ENCODE peak calls at places on chromosome 21, in ten cellular contexts. M is mammary epithelial cell, Q is heart left ventricle, C is fibroblast of lung, N is BE2C, X is stomach, R is heart right ventricle, T is epithelial cell of esophagus, O is fibroblast of the aortic adventitia, V is tibial artery. L is an unnamed sample.

GRCh38 chr21:42223826-42224575 is 5.1 kb downstream of the ABCG1 start:
- DNase-seq in M (no peak), Q (no peak), C (no peak), N (no peak), X (no peak), R (no peak), T (no peak), O (no peak), V (no peak), L (no peak)

GRCh38 chr21:16773206-16773605 is 739.6 kb upstream of the CXADR start:
- DNase-seq in M (no peak), Q (no peak), C (peak), N (no peak), X (no peak), R (no peak), T (no peak), O (peak), V (no peak), L (no peak)

GRCh38 chr21:45270306-45270821 is 17.3 kb downstream of the POFUT2 start:
- DNase-seq in M (no peak), Q (no peak), C (no peak), N (peak), X (peak), R (no peak), T (no peak), O (no peak), V (peak), L (no peak)

GRCh38 chr21:45560106-45561021 is 18.1 kb upstream of the SLC19A1 start:
- DNase-seq in M (no peak), Q (peak), C (no peak), N (no peak), X (no peak), R (no peak), T (no peak), O (no peak), V (peak), L (no peak)

GRCh38 chr21:25220954-25221353 is 386.3 kb downstream of the MRPL39 start:
- DNase-seq in M (no peak), Q (no peak), C (no peak), N (no peak), X (no peak), R (no peak), T (no peak), O (no peak), V (no peak), L (no peak)

GRCh38 chr21:25881524-25882376 is 147.0 kb downstream of the GABPA start:
- DNase-seq in M (peak), Q (peak), C (peak), N (peak), X (peak), R (peak), T (peak), O (peak), V (peak), L (peak)

GRCh38 chr21:28688381-28688780 is 304.3 kb downstream of the LTN1 start:
- DNase-seq in M (peak), Q (no peak), C (no peak), N (no peak), X (no peak), R (no peak), T (no peak), O (no peak), V (no peak), L (no peak)

GRCh38 chr21:44531606-44532128 is 8.3 kb downstream of the KRTAP10-1 start:
- DNase-seq in M (no peak), Q (peak), C (no peak), N (peak), X (no peak), R (no peak), T (no peak), O (no peak), V (no peak), L (no peak)

GRCh38 chr21:44666401-44667320 is at the start of gene KRTAP12-2:
- DNase-seq in M (peak), Q (no peak), C (no peak), N (no peak), X (no peak), R (no peak), T (peak), O (no peak), V (peak), L (peak)

GRCh38 chr21:24025101-24025500 is 1582.2 kb downstream of the MRPL39 start:
- DNase-seq in M (no peak), Q (no peak), C (no peak), N (no peak), X (no peak), R (no peak), T (no peak), O (no peak), V (no peak), L (no peak)

GRCh38 chr21:44434568-44434925 is 20.8 kb upstream of the LRRC3 start:
- DNase-seq in M (no peak), Q (peak), C (no peak), N (no peak), X (no peak), R (no peak), T (no peak), O (no peak), V (peak), L (no peak)

GRCh38 chr21:35333831-35334593 is 284.9 kb upstream of the RUNX1 start:
- DNase-seq in M (no peak), Q (no peak), C (no peak), N (no peak), X (no peak), R (no peak), T (no peak), O (no peak), V (no peak), L (no peak)

GRCh38 chr21:44714905-44715304 is 3.5 kb upstream of the TSPEAR start:
- DNase-seq in M (no peak), Q (no peak), C (no peak), N (no peak), X (peak), R (no peak), T (no peak), O (no peak), V (no peak), L (no peak)

GRCh38 chr21:46168238-46168637 is 12.9 kb upstream of the FTCD start:
- DNase-seq in M (no peak), Q (peak), C (no peak), N (no peak), X (no peak), R (no peak), T (no peak), O (no peak), V (peak), L (no peak)

GRCh38 chr21:42193131-42193671 is 25.7 kb upstream of the ABCG1 start:
- DNase-seq in M (peak), Q (no peak), C (no peak), N (no peak), X (no peak), R (no peak), T (peak), O (no peak), V (no peak), L (peak)

GRCh38 chr21:22125581-22125980 is 1127.4 kb downstream of the NCAM2 start:
- DNase-seq in M (no peak), Q (no peak), C (no peak), N (no peak), X (no peak), R (no peak), T (peak), O (no peak), V (no peak), L (no peak)

GRCh38 chr21:27292229-27292628 is 325.3 kb upstream of the ADAMTS5 start:
- DNase-seq in M (no peak), Q (no peak), C (no peak), N (no peak), X (no peak), R (no peak), T (no peak), O (no peak), V (no peak), L (no peak)

GRCh38 chr21:24486973-24487372 is 1120.3 kb downstream of the MRPL39 start:
- DNase-seq in M (no peak), Q (no peak), C (no peak), N (no peak), X (no peak), R (no peak), T (no peak), O (no peak), V (no peak), L (no peak)

GRCh38 chr21:31731112-31731801 is 661 bp downstream of the SCAF4 start:
- DNase-seq in M (no peak), Q (peak), C (peak), N (peak), X (peak), R (peak), T (no peak), O (no peak), V (peak), L (no peak)

GRCh38 chr21:46605759-46606426 is 1.0 kb upstream of the S100B start:
- DNase-seq in M (no peak), Q (peak), C (no peak), N (no peak), X (peak), R (peak), T (no peak), O (no peak), V (no peak), L (no peak)

GRCh38 chr21:27219068-27219467 is 252.2 kb upstream of the ADAMTS5 start:
- DNase-seq in M (peak), Q (no peak), C (peak), N (no peak), X (no peak), R (no peak), T (peak), O (peak), V (no peak), L (no peak)

GRCh38 chr21:43337901-43338655 is 88.9 kb downstream of the SIK1 start:
- DNase-seq in M (no peak), Q (no peak), C (no peak), N (no peak), X (no peak), R (no peak), T (no peak), O (no peak), V (no peak), L (no peak)

GRCh38 chr21:34345091-34345871 is 18.5 kb upstream of the KCNE2 start:
- DNase-seq in M (no peak), Q (peak), C (peak), N (no peak), X (no peak), R (peak), T (no peak), O (no peak), V (no peak), L (no peak)

GRCh38 chr21:44950016-44950326 is 10.1 kb downstream of the SLX9 start:
- DNase-seq in M (no peak), Q (no peak), C (no peak), N (no peak), X (no peak), R (no peak), T (no peak), O (no peak), V (no peak), L (no peak)

GRCh38 chr21:44434936-44435635 is 20.2 kb upstream of the LRRC3 start:
- DNase-seq in M (no peak), Q (peak), C (no peak), N (no peak), X (no peak), R (no peak), T (no peak), O (no peak), V (peak), L (no peak)

GRCh38 chr21:34802180-34802899 is 133.5 kb downstream of the CLIC6 start:
- DNase-seq in M (peak), Q (no peak), C (no peak), N (no peak), X (no peak), R (no peak), T (peak), O (no peak), V (no peak), L (no peak)

GRCh38 chr21:25421327-25422028 is 185.8 kb downstream of the MRPL39 start:
- DNase-seq in M (no peak), Q (no peak), C (peak), N (peak), X (peak), R (peak), T (peak), O (peak), V (no peak), L (no peak)

GRCh38 chr21:46322351-46323226 is 1.1 kb downstream of the C21orf58 start:
- DNase-seq in M (peak), Q (no peak), C (peak), N (no peak), X (no peak), R (no peak), T (peak), O (peak), V (no peak), L (peak)

GRCh38 chr21:18951291-18952038 is 547.9 kb upstream of the TMPRSS15 start:
- DNase-seq in M (no peak), Q (no peak), C (no peak), N (peak), X (no peak), R (no peak), T (no peak), O (no peak), V (no peak), L (no peak)

GRCh38 chr21:35316933-35317332 is 267.8 kb upstream of the RUNX1 start:
- DNase-seq in M (no peak), Q (no peak), C (peak), N (no peak), X (no peak), R (no peak), T (no peak), O (peak), V (no peak), L (no peak)

GRCh38 chr21:46149205-46149901 is 6.0 kb downstream of the FTCD start:
- DNase-seq in M (no peak), Q (peak), C (no peak), N (peak), X (no peak), R (no peak), T (no peak), O (no peak), V (peak), L (no peak)

GRCh38 chr21:43985690-43986251 is 26.3 kb upstream of the TRAPPC10 start:
- DNase-seq in M (no peak), Q (no peak), C (no peak), N (no peak), X (no peak), R (no peak), T (no peak), O (no peak), V (no peak), L (no peak)

GRCh38 chr21:37367301-37367757 is 756 bp downstream of the DYRK1A start:
- DNase-seq in M (no peak), Q (peak), C (no peak), N (peak), X (peak), R (no peak), T (no peak), O (no peak), V (no peak), L (peak)
- TF ChIP-seq CTCF in M (no peak), Q (no peak), C (no peak), N (no peak), X (no peak), R (no peak), T (no peak), O (no peak), V (no peak), L (no peak)

GRCh38 chr21:41166947-41167346 is 1.0 kb upstream of the BACE2 start:
- DNase-seq in M (no peak), Q (peak), C (no peak), N (no peak), X (no peak), R (peak), T (no peak), O (peak), V (peak), L (no peak)

GRCh38 chr21:41167348-41168342 is at the start of gene BACE2:
- DNase-seq in M (peak), Q (peak), C (peak), N (no peak), X (peak), R (peak), T (peak), O (peak), V (peak), L (peak)

GRCh38 chr21:41169701-41170100 is 1.7 kb downstream of the BACE2 start:
- DNase-seq in M (peak), Q (no peak), C (no peak), N (no peak), X (no peak), R (no peak), T (no peak), O (peak), V (no peak), L (no peak)

GRCh38 chr21:41169258-41169576 is 1.3 kb downstream of the BACE2 start:
- DNase-seq in M (no peak), Q (no peak), C (no peak), N (no peak), X (no peak), R (no peak), T (no peak), O (no peak), V (no peak), L (no peak)

GRCh38 chr21:41168391-41169257 is 664 bp downstream of the BACE2 start:
- DNase-seq in M (peak), Q (peak), C (peak), N (no peak), X (peak), R (peak), T (peak), O (peak), V (peak), L (peak)
- H3K4me3 ChIP-seq in M (peak), Q (peak), C (peak), N (no peak), X (peak), R (peak), T (peak), O (peak), V (peak), L (peak)

GRCh38 chr21:15520811-15521643 is 208.8 kb upstream of the USP25 start:
- DNase-seq in M (no peak), Q (no peak), C (no peak), N (no peak), X (no peak), R (no peak), T (no peak), O (no peak), V (no peak), L (no peak)
- TF ChIP-seq CTCF in M (peak), Q (no peak), C (peak), N (peak), X (no peak), R (no peak), T (peak), O (peak), V (no peak), L (no peak)

DNA sequence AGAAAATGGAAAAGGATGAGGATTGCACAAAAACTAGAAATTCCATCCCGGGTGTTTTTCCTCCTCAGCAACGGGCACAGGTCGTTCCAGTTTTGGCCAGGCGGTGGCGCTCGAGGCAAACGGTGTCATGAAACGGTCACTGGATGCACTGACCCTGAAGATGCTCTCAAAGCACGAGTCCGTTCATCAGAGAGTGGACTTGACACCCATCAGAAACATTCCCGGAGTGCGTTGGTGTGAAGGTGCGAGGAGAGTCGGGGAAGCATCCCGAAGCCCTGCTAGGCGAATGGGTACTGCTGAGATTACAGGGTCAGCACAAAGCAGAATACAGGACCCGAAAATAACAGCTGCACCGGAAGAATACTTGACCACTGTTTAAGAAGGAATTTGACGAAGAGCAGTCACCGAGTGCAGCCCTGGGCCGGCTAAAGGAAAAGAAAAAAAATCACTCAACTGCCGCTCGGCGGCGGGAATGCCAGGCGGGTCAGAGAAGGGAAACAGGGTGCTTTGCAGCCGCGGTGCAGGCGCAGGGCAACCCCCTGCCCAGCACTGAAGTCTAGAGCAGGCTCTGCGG is 71.7 kb upstream of the ETS2 start:
- DNase-seq in M (peak), Q (peak), C (peak), N (peak), X (peak), R (peak), T (peak), O (peak), V (peak), L (peak)
- H3K4me3 ChIP-seq in M (no peak), Q (peak), C (peak), N (peak), X (peak), R (no peak), T (peak), O (peak), V (peak), L (no peak)

GRCh38 chr21:33330726-33331125 is 6.0 kb downstream of the IFNAR1 start:
- DNase-seq in M (no peak), Q (no peak), C (no peak), N (no peak), X (no peak), R (no peak), T (no peak), O (no peak), V (no peak), L (no peak)
- TF ChIP-seq CTCF in M (no peak), Q (no peak), C (no peak), N (no peak), X (no peak), R (no peak), T (no peak), O (no peak), V (no peak), L (no peak)